ENCODE peak calls at places on chromosomes 4 and X, in ten cellular contexts. G is fibroblast of mammary gland; Q is T-cell; E is osteocyte; M is NT2/D1; T is NCI-H187 treated with DMSO at 0.1 percent for 48 hours; V is activated naive CD8-positive, alpha-beta T cell treated with anti-CD3 and anti-CD28 coated beads for 36 hours; L is stimulated activated CD4-positive, alpha-beta T cell treated with anti-CD3 and anti-CD28 coated beads, Interleukin-15, amount 100 ng/mL, for 48 hours; J is lung; B is endothelial cell. K is an unnamed sample.
A peak's percentile ranks its signal among the peaks of the same experiment; 100 is the strongest.

GRCh38 chrX:69136546-69137331 is 28.5 kb downstream of the PJA1 start:
- DNase-seq in G (no peak), Q (no peak), E (no peak), M (no peak), T (no peak), V (no peak), L (no peak), J (no peak), B (peak; percentile 24), K (no peak)

GRCh38 chr4:176547005-176547404 is 227.2 kb downstream of the SPCS3 start:
- DNase-seq in G (peak; percentile 84), Q (no peak), E (no peak), M (no peak), T (no peak), V (no peak), L (no peak), J (no peak), B (no peak), K (no peak)

GRCh38 chr4:140255467-140255866 is 101.5 kb upstream of the MAML3 start:
- DNase-seq in G (peak; percentile 41), Q (no peak), E (no peak), M (no peak), T (no peak), V (no peak), L (no peak), J (no peak), B (no peak), K (no peak)

GRCh38 chrX:80206647-80207046 is 192.1 kb downstream of the TBX22 start:
- DNase-seq in G (no peak), Q (no peak), E (no peak), M (no peak), T (no peak), V (no peak), L (no peak), J (no peak), B (no peak), K (no peak)

GRCh38 chr4:24594887-24595286 is 10.5 kb upstream of the DHX15 start:
- DNase-seq in G (no peak), Q (no peak), E (no peak), M (no peak), T (no peak), V (no peak), L (no peak), J (no peak), B (no peak), K (no peak)

GRCh38 chrX:119389854-119390501 is 9.2 kb upstream of the SLC25A43 start:
- DNase-seq in G (no peak), Q (no peak), E (no peak), M (no peak), T (no peak), V (no peak), L (no peak), J (no peak), B (no peak), K (no peak)

GRCh38 chr4:179447308-179447707 is 2005.1 kb upstream of the AGA start:
- DNase-seq in G (no peak), Q (no peak), E (no peak), M (no peak), T (no peak), V (no peak), L (no peak), J (no peak), B (no peak), K (no peak)

GRCh38 chr4:156838761-156839160 is 132.8 kb downstream of the PDGFC start:
- DNase-seq in G (peak; percentile 46), Q (no peak), E (no peak), M (no peak), T (no peak), V (no peak), L (no peak), J (no peak), B (no peak), K (no peak)

GRCh38 chr4:153232768-153233167 is 28.5 kb downstream of the TRIM2 start:
- DNase-seq in G (no peak), Q (no peak), E (no peak), M (no peak), T (no peak), V (no peak), L (no peak), J (peak; percentile 38), B (peak; percentile 30), K (no peak)

GRCh38 chr4:29081230-29081955 is 1638.8 kb upstream of the PCDH7 start:
- DNase-seq in G (peak; percentile 19), Q (no peak), E (no peak), M (no peak), T (no peak), V (no peak), L (no peak), J (no peak), B (no peak), K (no peak)

GRCh38 chr4:142656178-142656577 is 189.9 kb downstream of the INPP4B start:
- DNase-seq in G (peak; percentile 15), Q (no peak), E (no peak), M (no peak), T (no peak), V (peak; percentile 12), L (no peak), J (no peak), B (no peak), K (no peak)

GRCh38 chr4:151600432-151600831 is 160.4 kb downstream of the GATB start:
- DNase-seq in G (no peak), Q (no peak), E (no peak), M (no peak), T (no peak), V (no peak), L (no peak), J (no peak), B (no peak), K (no peak)

GRCh38 chrX:25079020-25079419 is 63.3 kb upstream of the ARX start:
- DNase-seq in G (no peak), Q (no peak), E (no peak), M (no peak), T (no peak), V (no peak), L (no peak), J (no peak), B (no peak), K (no peak)

GRCh38 chrX:130485870-130486269 is 84.1 kb downstream of the RBMX2 start:
- DNase-seq in G (no peak), Q (no peak), E (no peak), M (no peak), T (no peak), V (no peak), L (no peak), J (no peak), B (no peak), K (no peak)

GRCh38 chr4:128649575-128650205 is 159.8 kb upstream of the JADE1 start:
- DNase-seq in G (peak; percentile 67), Q (no peak), E (no peak), M (no peak), T (no peak), V (no peak), L (no peak), J (no peak), B (no peak), K (no peak)